ENCODE peak calls at places on chromosomes 4 and X, in eight cellular contexts. One of them, this sample, is unnamed. For H3K4me1, the result is how much of the 10 kb centered on the place peaks cover.

GRCh38 chrX:150258176-150258425 is 105.0 kb upstream of the MAMLD1 start:
- DNase-seq in upper lobe of left lung: no peak
- DNase-seq in GM12878: no peak
- DNase-seq in suprapubic skin: no peak
- DNase-seq in stomach: no peak
- DNase-seq in A549: no peak
- DNase-seq in K562: no peak
- DNase-seq in sigmoid colon: no peak
- DNase-seq in this sample: no peak

GRCh38 chrX:44495091-44495490 is 47.6 kb downstream of the FUNDC1 start:
- DNase-seq in upper lobe of left lung: no peak
- DNase-seq in GM12878: no peak
- DNase-seq in suprapubic skin: no peak
- DNase-seq in stomach: no peak
- DNase-seq in A549: no peak
- DNase-seq in K562: no peak
- DNase-seq in sigmoid colon: no peak
- DNase-seq in this sample: no peak

GRCh38 chrX:102669526-102669925 is 18.2 kb downstream of the GPRASP1 start:
- DNase-seq in upper lobe of left lung: no peak
- DNase-seq in GM12878: no peak
- DNase-seq in suprapubic skin: no peak
- DNase-seq in stomach: no peak
- DNase-seq in A549: no peak
- DNase-seq in K562: no peak
- DNase-seq in sigmoid colon: no peak
- DNase-seq in this sample: no peak

GRCh38 chrX:6679988-6680387 is 145.1 kb upstream of the VCX3A start:
- DNase-seq in upper lobe of left lung: no peak
- DNase-seq in GM12878: no peak
- DNase-seq in suprapubic skin: no peak
- DNase-seq in stomach: no peak
- DNase-seq in A549: no peak
- DNase-seq in K562: no peak
- DNase-seq in sigmoid colon: no peak
- DNase-seq in this sample: no peak

GRCh38 chrX:120514236-120514635 is 45.1 kb upstream of the LAMP2 start:
- DNase-seq in upper lobe of left lung: no peak
- DNase-seq in GM12878: no peak
- DNase-seq in suprapubic skin: no peak
- DNase-seq in stomach: no peak
- DNase-seq in A549: peak
- DNase-seq in K562: peak
- DNase-seq in sigmoid colon: no peak
- DNase-seq in this sample: no peak

GRCh38 chr4:149589826-149590225 is 225.8 kb downstream of the IQCM start:
- DNase-seq in upper lobe of left lung: no peak
- DNase-seq in GM12878: no peak
- DNase-seq in suprapubic skin: no peak
- DNase-seq in stomach: no peak
- DNase-seq in A549: no peak
- DNase-seq in K562: no peak
- DNase-seq in sigmoid colon: no peak
- DNase-seq in this sample: no peak

GRCh38 chr4:169133932-169134331 is 123.9 kb upstream of the CBR4 start:
- DNase-seq in upper lobe of left lung: peak
- DNase-seq in GM12878: no peak
- DNase-seq in suprapubic skin: no peak
- DNase-seq in stomach: peak
- DNase-seq in A549: no peak
- DNase-seq in K562: no peak
- DNase-seq in sigmoid colon: no peak
- DNase-seq in this sample: no peak

GRCh38 chrX:9130031-9130430 is 96.1 kb upstream of the FAM9B start:
- DNase-seq in upper lobe of left lung: no peak
- DNase-seq in GM12878: no peak
- DNase-seq in suprapubic skin: no peak
- DNase-seq in stomach: no peak
- DNase-seq in A549: no peak
- DNase-seq in K562: no peak
- DNase-seq in sigmoid colon: no peak
- DNase-seq in this sample: no peak

GRCh38 chrX:12567857-12568256 is 223.4 kb upstream of the PRPS2 start:
- DNase-seq in upper lobe of left lung: no peak
- DNase-seq in GM12878: no peak
- DNase-seq in suprapubic skin: no peak
- DNase-seq in stomach: no peak
- DNase-seq in A549: peak
- DNase-seq in K562: peak
- DNase-seq in sigmoid colon: no peak
- DNase-seq in this sample: no peak

GRCh38 chr4:6730603-6731300 is 14.8 kb downstream of the BLOC1S4 start:
- DNase-seq in upper lobe of left lung: no peak
- DNase-seq in GM12878: no peak
- DNase-seq in suprapubic skin: no peak
- DNase-seq in stomach: no peak
- DNase-seq in A549: no peak
- DNase-seq in K562: peak
- DNase-seq in sigmoid colon: no peak
- DNase-seq in this sample: no peak

GRCh38 chrX:107686792-107687191 is 58.5 kb downstream of the PRPS1 start:
- DNase-seq in upper lobe of left lung: no peak
- DNase-seq in GM12878: no peak
- DNase-seq in suprapubic skin: peak
- DNase-seq in stomach: no peak
- DNase-seq in A549: no peak
- DNase-seq in K562: no peak
- DNase-seq in sigmoid colon: no peak
- DNase-seq in this sample: no peak

GRCh38 chr4:85569730-85570299 is 94.9 kb downstream of the ARHGAP24 start:
- DNase-seq in upper lobe of left lung: no peak
- DNase-seq in GM12878: peak
- DNase-seq in suprapubic skin: no peak
- DNase-seq in stomach: no peak
- DNase-seq in A549: no peak
- DNase-seq in K562: no peak
- DNase-seq in sigmoid colon: no peak
- DNase-seq in this sample: no peak

GRCh38 chr4:67475155-67475554 is 70.1 kb downstream of the CENPC start:
- DNase-seq in upper lobe of left lung: no peak
- DNase-seq in GM12878: no peak
- DNase-seq in suprapubic skin: no peak
- DNase-seq in stomach: no peak
- DNase-seq in A549: no peak
- DNase-seq in K562: no peak
- DNase-seq in sigmoid colon: no peak
- DNase-seq in this sample: no peak

GRCh38 chrX:120262781-120263719 is 12.4 kb downstream of the ZBTB33 start:
- DNase-seq in upper lobe of left lung: no peak
- DNase-seq in GM12878: no peak
- DNase-seq in suprapubic skin: no peak
- DNase-seq in stomach: no peak
- DNase-seq in A549: no peak
- DNase-seq in K562: no peak
- DNase-seq in sigmoid colon: no peak
- DNase-seq in this sample: no peak

GRCh38 chrX:39928704-39929439 is 168.9 kb downstream of the BCOR start:
- DNase-seq in upper lobe of left lung: peak
- DNase-seq in GM12878: no peak
- DNase-seq in suprapubic skin: no peak
- DNase-seq in stomach: no peak
- DNase-seq in A549: peak
- DNase-seq in K562: no peak
- DNase-seq in sigmoid colon: no peak
- DNase-seq in this sample: no peak

GRCh38 chrX:11944486-11944885 is 186.4 kb downstream of the MSL3 start:
- DNase-seq in upper lobe of left lung: no peak
- DNase-seq in GM12878: no peak
- DNase-seq in suprapubic skin: no peak
- DNase-seq in stomach: no peak
- DNase-seq in A549: peak
- DNase-seq in K562: peak
- DNase-seq in sigmoid colon: no peak
- DNase-seq in this sample: no peak

GRCh38 chrX:145502670-145503069 is 255.4 kb downstream of the SPANXN1 start:
- DNase-seq in upper lobe of left lung: no peak
- DNase-seq in GM12878: no peak
- DNase-seq in suprapubic skin: no peak
- DNase-seq in stomach: no peak
- DNase-seq in A549: no peak
- DNase-seq in K562: no peak
- DNase-seq in sigmoid colon: no peak
- DNase-seq in this sample: no peak

DNA sequence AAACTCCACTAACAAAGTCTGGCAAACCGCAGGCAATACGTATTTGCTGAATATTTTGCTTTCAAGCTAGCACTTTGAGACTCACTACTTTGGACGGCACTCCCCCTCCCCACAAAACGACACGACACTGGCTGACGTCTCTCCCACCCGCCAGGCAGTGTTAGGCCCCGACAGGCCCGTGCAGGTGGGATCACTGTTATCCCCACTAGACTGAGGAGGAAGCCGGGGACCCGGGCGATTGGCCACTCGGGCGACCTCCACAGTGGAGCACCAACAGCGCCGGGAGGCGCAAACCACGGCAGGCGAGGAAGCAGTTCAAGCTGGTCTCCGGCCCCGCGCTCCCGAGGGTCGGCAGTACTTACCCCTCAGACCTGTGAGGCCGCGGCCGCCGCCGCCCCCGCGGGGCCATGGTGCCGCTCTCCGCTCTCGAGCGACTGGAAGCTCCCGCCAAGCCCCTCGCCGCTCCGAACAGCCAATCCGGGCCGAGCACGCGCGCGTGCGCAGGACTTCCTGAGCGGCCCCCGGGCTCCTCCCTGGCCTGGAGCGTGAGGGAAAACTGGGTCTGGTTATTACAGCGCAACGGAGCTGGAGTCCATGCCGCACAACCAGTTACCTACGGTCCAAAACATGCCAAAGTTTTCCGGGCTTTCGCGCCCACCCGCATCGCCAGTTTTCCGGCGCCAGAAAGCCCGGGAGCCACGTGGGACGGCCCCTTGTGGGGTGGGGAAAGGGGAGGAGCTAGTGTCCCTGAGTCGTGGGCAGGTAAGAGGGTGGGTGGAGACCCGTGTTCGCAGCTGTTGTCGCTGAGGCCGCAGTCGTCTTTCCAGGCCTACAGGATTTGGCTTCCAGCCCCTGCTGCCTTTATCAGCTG is at the start of gene CENPU:
- DNase-seq in upper lobe of left lung: peak
- DNase-seq in GM12878: peak
- DNase-seq in suprapubic skin: peak
- DNase-seq in stomach: peak
- DNase-seq in A549: peak
- DNase-seq in K562: peak
- DNase-seq in sigmoid colon: peak
- DNase-seq in this sample: peak
- TF ChIP-seq CTCF in upper lobe of left lung: peak
- TF ChIP-seq CTCF in GM12878: no peak
- TF ChIP-seq CTCF in suprapubic skin: no peak
- TF ChIP-seq CTCF in stomach: no peak
- TF ChIP-seq CTCF in A549: no peak
- TF ChIP-seq CTCF in K562: no peak
- TF ChIP-seq CTCF in sigmoid colon: no peak
- TF ChIP-seq CTCF in this sample: peak

DNA sequence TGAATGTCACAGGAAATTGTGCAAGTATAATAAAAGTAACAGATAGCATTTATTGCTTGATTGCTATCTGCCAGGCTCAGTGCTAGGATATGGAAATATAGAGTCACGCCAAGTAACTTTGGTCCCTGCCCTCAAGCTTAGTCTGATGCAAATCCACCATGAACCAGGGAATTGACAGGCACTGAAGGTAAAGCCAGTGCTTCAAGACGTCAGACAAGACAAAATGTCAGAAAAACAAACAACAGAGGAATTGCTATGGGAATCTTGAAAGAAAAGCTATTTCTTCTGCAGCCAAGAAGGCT is 219.9 kb upstream of the FAT1 start:
- DNase-seq in upper lobe of left lung: no peak
- DNase-seq in GM12878: no peak
- DNase-seq in suprapubic skin: no peak
- DNase-seq in stomach: no peak
- DNase-seq in A549: no peak
- DNase-seq in K562: no peak
- DNase-seq in sigmoid colon: no peak
- DNase-seq in this sample: no peak
- H3K4me1 ChIP-seq in upper lobe of left lung: under half
- H3K4me1 ChIP-seq in GM12878: under half
- H3K4me1 ChIP-seq in suprapubic skin: under half
- H3K4me1 ChIP-seq in stomach: under half
- H3K4me1 ChIP-seq in A549: under half
- H3K4me1 ChIP-seq in K562: under half
- H3K4me1 ChIP-seq in sigmoid colon: under half
- H3K4me1 ChIP-seq in this sample: under half

DNA sequence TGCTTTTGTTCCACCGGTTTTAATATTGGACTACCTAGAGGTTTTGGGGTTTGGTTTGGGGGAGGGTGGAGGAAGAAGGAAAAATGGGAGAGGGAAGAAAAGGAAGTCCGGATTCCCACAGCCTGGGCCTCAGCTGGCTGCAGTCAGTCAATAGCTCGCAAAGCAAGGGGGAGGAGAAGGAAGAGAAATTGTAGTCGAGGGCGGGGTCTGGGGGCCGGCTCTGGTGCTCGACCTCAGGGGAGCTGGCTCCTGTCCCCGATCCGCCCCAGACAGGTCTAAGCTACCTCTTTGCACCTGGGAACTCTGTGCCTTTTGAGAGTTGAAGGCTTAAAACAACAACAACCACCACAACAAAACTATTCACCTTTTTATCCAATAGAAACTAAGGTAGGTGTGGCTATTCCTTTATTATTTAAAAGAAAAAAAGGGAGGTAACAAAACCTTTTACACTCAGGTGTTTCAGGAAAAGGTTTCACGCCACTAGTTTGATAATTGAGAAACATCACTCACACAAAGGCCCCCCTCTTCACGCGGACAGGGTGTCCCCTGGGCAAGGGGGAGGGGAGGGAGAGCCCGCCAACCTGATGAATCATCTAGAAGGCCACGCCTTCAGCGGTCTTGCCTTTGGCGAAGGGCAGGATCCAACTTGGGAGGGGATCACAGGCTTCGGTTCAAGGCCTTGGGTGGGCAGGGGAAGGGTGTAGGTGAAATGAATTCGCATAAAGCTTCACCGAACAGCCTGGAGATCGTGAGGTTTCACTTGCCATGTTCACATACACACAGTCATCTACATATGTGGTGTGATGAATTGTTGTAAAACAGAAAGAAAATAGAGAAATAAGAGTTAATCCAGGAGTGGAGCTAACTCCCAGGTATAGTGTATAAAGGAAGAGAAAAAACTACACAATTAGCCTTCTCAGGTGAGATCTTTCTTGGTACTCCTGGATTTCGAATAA is 1.7 kb upstream of the LNX1 start:
- DNase-seq in upper lobe of left lung: peak
- DNase-seq in GM12878: no peak
- DNase-seq in suprapubic skin: peak
- DNase-seq in stomach: peak
- DNase-seq in A549: peak
- DNase-seq in K562: peak
- DNase-seq in sigmoid colon: no peak
- DNase-seq in this sample: peak
- TF ChIP-seq EP300 in upper lobe of left lung: no peak
- TF ChIP-seq EP300 in GM12878: no peak
- TF ChIP-seq EP300 in suprapubic skin: no peak
- TF ChIP-seq EP300 in stomach: no peak
- TF ChIP-seq EP300 in A549: no peak
- TF ChIP-seq EP300 in K562: no peak
- TF ChIP-seq EP300 in sigmoid colon: no peak
- TF ChIP-seq EP300 in this sample: no peak

GRCh38 chr4:926538-926937 is 5.6 kb downstream of the GAK start:
- DNase-seq in upper lobe of left lung: peak
- DNase-seq in GM12878: no peak
- DNase-seq in suprapubic skin: no peak
- DNase-seq in stomach: peak
- DNase-seq in A549: peak
- DNase-seq in K562: peak
- DNase-seq in sigmoid colon: no peak
- DNase-seq in this sample: no peak
- TF ChIP-seq CTCF in upper lobe of left lung: no peak
- TF ChIP-seq CTCF in GM12878: no peak
- TF ChIP-seq CTCF in suprapubic skin: no peak
- TF ChIP-seq CTCF in stomach: no peak
- TF ChIP-seq CTCF in A549: peak
- TF ChIP-seq CTCF in K562: peak
- TF ChIP-seq CTCF in sigmoid colon: no peak
- TF ChIP-seq CTCF in this sample: no peak